ENCODE peak calls at places on chromosomes 3 and 15, in nine cellular contexts. One of them, this sample, is unnamed. For H3K27me3, the result is how much of the 10 kb centered on the place peaks cover.

GRCh38 chr3:156519758-156520162 is 35.2 kb downstream of the SSR3 start:
- DNase-seq in GM23248: no peak
- DNase-seq in CD4-positive, alpha-beta memory T cell: no peak
- DNase-seq in ovary: no peak
- DNase-seq in WERI-Rb-1: no peak
- DNase-seq in transverse colon: no peak
- DNase-seq in SJSA1: no peak
- DNase-seq in aorta: no peak
- DNase-seq in MM.1S: no peak
- DNase-seq in this sample: no peak

GRCh38 chr3:128784228-128784627 is 58.2 kb downstream of the RAB7A start:
- DNase-seq in GM23248: no peak
- DNase-seq in CD4-positive, alpha-beta memory T cell: peak
- DNase-seq in ovary: no peak
- DNase-seq in WERI-Rb-1: peak
- DNase-seq in transverse colon: no peak
- DNase-seq in SJSA1: no peak
- DNase-seq in aorta: no peak
- DNase-seq in MM.1S: no peak
- DNase-seq in this sample: peak

GRCh38 chr3:43753743-43754142 is 63.0 kb downstream of the ABHD5 start:
- DNase-seq in GM23248: peak
- DNase-seq in CD4-positive, alpha-beta memory T cell: no peak
- DNase-seq in ovary: no peak
- DNase-seq in WERI-Rb-1: no peak
- DNase-seq in transverse colon: no peak
- DNase-seq in SJSA1: no peak
- DNase-seq in aorta: no peak
- DNase-seq in MM.1S: no peak
- DNase-seq in this sample: no peak

GRCh38 chr15:58545307-58546065 is 113.7 kb downstream of the LIPC start:
- DNase-seq in GM23248: no peak
- DNase-seq in CD4-positive, alpha-beta memory T cell: no peak
- DNase-seq in ovary: no peak
- DNase-seq in WERI-Rb-1: no peak
- DNase-seq in transverse colon: no peak
- DNase-seq in SJSA1: no peak
- DNase-seq in aorta: no peak
- DNase-seq in MM.1S: no peak
- DNase-seq in this sample: no peak

GRCh38 chr3:135806342-135806741 is 159.2 kb upstream of the PPP2R3A start:
- DNase-seq in GM23248: no peak
- DNase-seq in CD4-positive, alpha-beta memory T cell: no peak
- DNase-seq in ovary: no peak
- DNase-seq in WERI-Rb-1: no peak
- DNase-seq in transverse colon: no peak
- DNase-seq in SJSA1: no peak
- DNase-seq in aorta: no peak
- DNase-seq in MM.1S: no peak
- DNase-seq in this sample: no peak

GRCh38 chr15:34986326-34987181 is 1.5 kb downstream of the ZNF770 start:
- DNase-seq in GM23248: peak
- DNase-seq in CD4-positive, alpha-beta memory T cell: no peak
- DNase-seq in ovary: no peak
- DNase-seq in WERI-Rb-1: no peak
- DNase-seq in transverse colon: no peak
- DNase-seq in SJSA1: no peak
- DNase-seq in aorta: no peak
- DNase-seq in MM.1S: no peak
- DNase-seq in this sample: no peak

GRCh38 chr3:43239755-43240154 is 46.6 kb upstream of the SNRK start:
- DNase-seq in GM23248: no peak
- DNase-seq in CD4-positive, alpha-beta memory T cell: no peak
- DNase-seq in ovary: no peak
- DNase-seq in WERI-Rb-1: no peak
- DNase-seq in transverse colon: no peak
- DNase-seq in SJSA1: no peak
- DNase-seq in aorta: no peak
- DNase-seq in MM.1S: no peak
- DNase-seq in this sample: no peak

GRCh38 chr15:56877591-56877990 is 40.9 kb upstream of the TCF12 start:
- DNase-seq in GM23248: no peak
- DNase-seq in CD4-positive, alpha-beta memory T cell: no peak
- DNase-seq in ovary: no peak
- DNase-seq in WERI-Rb-1: no peak
- DNase-seq in transverse colon: no peak
- DNase-seq in SJSA1: no peak
- DNase-seq in aorta: no peak
- DNase-seq in MM.1S: no peak
- DNase-seq in this sample: no peak

GRCh38 chr3:17057316-17057715 is 172.6 kb downstream of the PLCL2 start:
- DNase-seq in GM23248: peak
- DNase-seq in CD4-positive, alpha-beta memory T cell: no peak
- DNase-seq in ovary: no peak
- DNase-seq in WERI-Rb-1: no peak
- DNase-seq in transverse colon: no peak
- DNase-seq in SJSA1: no peak
- DNase-seq in aorta: no peak
- DNase-seq in MM.1S: no peak
- DNase-seq in this sample: no peak

DNA sequence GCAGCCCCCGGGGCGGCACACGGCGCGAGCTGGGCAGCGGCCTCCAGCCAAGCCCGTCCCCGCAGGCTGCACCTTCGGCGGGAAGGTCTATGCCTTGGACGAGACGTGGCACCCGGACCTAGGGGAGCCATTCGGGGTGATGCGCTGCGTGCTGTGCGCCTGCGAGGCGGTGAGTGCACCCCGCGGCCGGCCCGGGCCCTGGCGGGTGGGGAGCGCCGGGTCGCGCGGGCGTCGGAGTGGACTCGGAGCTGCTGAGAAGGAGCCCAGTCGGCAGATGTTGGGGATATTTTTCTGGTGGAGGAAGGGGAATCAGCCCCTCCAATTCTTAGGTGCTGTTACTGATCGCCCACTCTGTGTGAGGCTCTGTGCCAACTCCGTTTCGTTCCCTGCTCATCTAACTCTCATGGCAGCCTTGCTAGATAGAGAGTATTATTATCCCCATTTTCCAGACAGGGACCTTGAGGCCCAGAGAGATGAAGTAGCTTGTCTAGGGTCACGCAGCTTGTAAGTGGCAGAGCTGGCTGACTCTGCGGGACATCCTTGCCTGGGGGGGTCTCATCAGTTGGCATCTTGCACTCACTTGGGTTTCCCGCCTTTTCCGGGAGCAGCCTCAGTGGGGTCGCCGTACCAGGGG is 890 bp downstream of the CHRD start:
- DNase-seq in GM23248: peak
- DNase-seq in CD4-positive, alpha-beta memory T cell: peak
- DNase-seq in ovary: peak
- DNase-seq in WERI-Rb-1: no peak
- DNase-seq in transverse colon: no peak
- DNase-seq in SJSA1: no peak
- DNase-seq in aorta: no peak
- DNase-seq in MM.1S: no peak
- DNase-seq in this sample: no peak
- H3K27me3 ChIP-seq in GM23248: under half
- H3K27me3 ChIP-seq in CD4-positive, alpha-beta memory T cell: under half
- H3K27me3 ChIP-seq in ovary: under half
- H3K27me3 ChIP-seq in WERI-Rb-1: under half
- H3K27me3 ChIP-seq in transverse colon: half or more
- H3K27me3 ChIP-seq in SJSA1: under half
- H3K27me3 ChIP-seq in aorta: under half
- H3K27me3 ChIP-seq in MM.1S: half or more
- H3K27me3 ChIP-seq in this sample: under half

DNA sequence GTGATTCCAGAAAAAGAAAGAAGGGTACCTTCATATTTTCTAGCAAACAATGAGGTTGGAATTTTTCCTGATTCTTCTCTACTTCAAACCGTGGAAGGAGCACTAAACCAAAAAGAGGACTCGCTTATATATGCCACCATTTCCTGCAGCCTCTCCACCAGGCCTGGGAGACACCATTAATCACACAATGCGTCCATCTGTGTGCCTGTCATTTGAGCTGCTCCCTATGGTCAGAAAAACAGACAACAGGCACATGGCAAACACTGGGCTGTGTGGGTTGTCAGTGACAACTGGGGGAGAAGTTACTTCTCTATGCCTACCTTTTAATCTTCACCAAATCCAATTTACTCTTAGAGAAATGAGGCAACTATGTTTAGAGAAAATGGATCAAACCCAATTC is 71.9 kb downstream of the NR2F2 start:
- DNase-seq in GM23248: no peak
- DNase-seq in CD4-positive, alpha-beta memory T cell: no peak
- DNase-seq in ovary: no peak
- DNase-seq in WERI-Rb-1: no peak
- DNase-seq in transverse colon: no peak
- DNase-seq in SJSA1: no peak
- DNase-seq in aorta: no peak
- DNase-seq in MM.1S: no peak
- DNase-seq in this sample: no peak
- H3K27me3 ChIP-seq in GM23248: under half
- H3K27me3 ChIP-seq in CD4-positive, alpha-beta memory T cell: under half
- H3K27me3 ChIP-seq in ovary: under half
- H3K27me3 ChIP-seq in WERI-Rb-1: half or more
- H3K27me3 ChIP-seq in transverse colon: under half
- H3K27me3 ChIP-seq in SJSA1: under half
- H3K27me3 ChIP-seq in aorta: under half
- H3K27me3 ChIP-seq in MM.1S: under half
- H3K27me3 ChIP-seq in this sample: under half

GRCh38 chr3:10869460-10869859 is 53.4 kb downstream of the SLC6A11 start:
- DNase-seq in GM23248: no peak
- DNase-seq in CD4-positive, alpha-beta memory T cell: no peak
- DNase-seq in ovary: no peak
- DNase-seq in WERI-Rb-1: no peak
- DNase-seq in transverse colon: no peak
- DNase-seq in SJSA1: no peak
- DNase-seq in aorta: no peak
- DNase-seq in MM.1S: no peak
- DNase-seq in this sample: no peak

GRCh38 chr3:10870296-10870695 is 54.3 kb downstream of the SLC6A11 start:
- DNase-seq in GM23248: no peak
- DNase-seq in CD4-positive, alpha-beta memory T cell: no peak
- DNase-seq in ovary: no peak
- DNase-seq in WERI-Rb-1: no peak
- DNase-seq in transverse colon: no peak
- DNase-seq in SJSA1: no peak
- DNase-seq in aorta: no peak
- DNase-seq in MM.1S: no peak
- DNase-seq in this sample: no peak

GRCh38 chr3:10875914-10876313 is 59.9 kb downstream of the SLC6A11 start:
- DNase-seq in GM23248: no peak
- DNase-seq in CD4-positive, alpha-beta memory T cell: no peak
- DNase-seq in ovary: no peak
- DNase-seq in WERI-Rb-1: no peak
- DNase-seq in transverse colon: no peak
- DNase-seq in SJSA1: no peak
- DNase-seq in aorta: no peak
- DNase-seq in MM.1S: no peak
- DNase-seq in this sample: no peak

DNA sequence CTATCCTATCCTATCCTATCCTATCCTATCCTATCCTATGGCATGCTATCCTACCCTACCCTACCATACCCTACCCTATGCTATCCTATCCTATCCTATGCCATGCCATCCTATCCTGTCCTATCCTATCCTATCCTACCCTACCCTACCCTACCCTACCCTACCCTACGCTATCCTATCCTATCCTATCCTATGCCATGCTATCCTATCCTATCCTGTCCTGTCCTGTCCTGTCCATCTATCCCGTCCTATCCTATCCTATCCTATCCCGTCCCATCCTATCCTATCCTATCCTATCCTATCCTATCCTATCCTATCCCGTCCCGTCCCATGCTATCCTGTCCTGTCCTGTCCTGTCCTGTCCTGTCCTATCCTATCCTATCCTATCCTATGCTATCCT is 57.4 kb downstream of the SLC6A11 start:
- DNase-seq in GM23248: no peak
- DNase-seq in CD4-positive, alpha-beta memory T cell: no peak
- DNase-seq in ovary: no peak
- DNase-seq in WERI-Rb-1: no peak
- DNase-seq in transverse colon: no peak
- DNase-seq in SJSA1: no peak
- DNase-seq in aorta: no peak
- DNase-seq in MM.1S: no peak
- DNase-seq in this sample: no peak
- H3K27me3 ChIP-seq in GM23248: under half
- H3K27me3 ChIP-seq in CD4-positive, alpha-beta memory T cell: under half
- H3K27me3 ChIP-seq in ovary: under half
- H3K27me3 ChIP-seq in WERI-Rb-1: under half
- H3K27me3 ChIP-seq in transverse colon: under half
- H3K27me3 ChIP-seq in SJSA1: under half
- H3K27me3 ChIP-seq in aorta: under half
- H3K27me3 ChIP-seq in MM.1S: under half
- H3K27me3 ChIP-seq in this sample: under half

GRCh38 chr15:75782926-75783325 is 60.3 kb upstream of the UBE2Q2 start:
- DNase-seq in GM23248: no peak
- DNase-seq in CD4-positive, alpha-beta memory T cell: no peak
- DNase-seq in ovary: no peak
- DNase-seq in WERI-Rb-1: no peak
- DNase-seq in transverse colon: no peak
- DNase-seq in SJSA1: no peak
- DNase-seq in aorta: no peak
- DNase-seq in MM.1S: no peak
- DNase-seq in this sample: no peak
- H3K27me3 ChIP-seq in GM23248: under half
- H3K27me3 ChIP-seq in CD4-positive, alpha-beta memory T cell: under half
- H3K27me3 ChIP-seq in ovary: under half
- H3K27me3 ChIP-seq in WERI-Rb-1: under half
- H3K27me3 ChIP-seq in transverse colon: under half
- H3K27me3 ChIP-seq in SJSA1: under half
- H3K27me3 ChIP-seq in aorta: under half
- H3K27me3 ChIP-seq in MM.1S: under half
- H3K27me3 ChIP-seq in this sample: under half

DNA sequence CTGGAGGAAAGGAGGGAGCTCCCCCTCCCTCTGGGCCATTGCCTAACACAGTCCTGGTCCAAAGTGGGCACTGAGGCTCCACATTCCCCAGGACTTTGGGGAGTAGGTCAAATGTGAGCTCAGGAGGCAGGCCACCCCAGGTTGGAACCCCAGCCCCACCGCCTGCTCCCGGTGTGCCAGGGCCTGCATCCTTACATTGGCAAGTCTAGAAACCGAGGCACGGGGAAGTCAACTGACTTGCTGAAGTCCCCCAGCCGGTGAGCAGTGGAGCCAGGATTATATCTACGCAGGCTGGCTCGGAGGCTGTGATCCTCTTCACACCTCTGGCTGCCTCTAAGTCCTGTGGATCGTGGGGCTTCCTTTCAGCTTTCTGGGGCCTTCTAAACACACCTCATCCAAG is 48.7 kb downstream of the RHCG start:
- DNase-seq in GM23248: no peak
- DNase-seq in CD4-positive, alpha-beta memory T cell: no peak
- DNase-seq in ovary: no peak
- DNase-seq in WERI-Rb-1: no peak
- DNase-seq in transverse colon: no peak
- DNase-seq in SJSA1: no peak
- DNase-seq in aorta: no peak
- DNase-seq in MM.1S: no peak
- DNase-seq in this sample: no peak
- H3K27me3 ChIP-seq in GM23248: half or more
- H3K27me3 ChIP-seq in CD4-positive, alpha-beta memory T cell: under half
- H3K27me3 ChIP-seq in ovary: under half
- H3K27me3 ChIP-seq in WERI-Rb-1: under half
- H3K27me3 ChIP-seq in transverse colon: under half
- H3K27me3 ChIP-seq in SJSA1: under half
- H3K27me3 ChIP-seq in aorta: under half
- H3K27me3 ChIP-seq in MM.1S: under half
- H3K27me3 ChIP-seq in this sample: under half

GRCh38 chr3:138936763-138937689 is 9.9 kb downstream of the FOXL2 start:
- DNase-seq in GM23248: peak
- DNase-seq in CD4-positive, alpha-beta memory T cell: peak
- DNase-seq in ovary: peak
- DNase-seq in WERI-Rb-1: no peak
- DNase-seq in transverse colon: no peak
- DNase-seq in SJSA1: no peak
- DNase-seq in aorta: no peak
- DNase-seq in MM.1S: no peak
- DNase-seq in this sample: peak
- H3K27me3 ChIP-seq in GM23248: under half
- H3K27me3 ChIP-seq in CD4-positive, alpha-beta memory T cell: half or more
- H3K27me3 ChIP-seq in ovary: under half
- H3K27me3 ChIP-seq in WERI-Rb-1: under half
- H3K27me3 ChIP-seq in transverse colon: half or more
- H3K27me3 ChIP-seq in SJSA1: under half
- H3K27me3 ChIP-seq in aorta: under half
- H3K27me3 ChIP-seq in MM.1S: under half
- H3K27me3 ChIP-seq in this sample: under half

This sample was measured in right cardiac atrium.